ENCODE peak calls at places on chromosomes 12 and 14, in six cellular contexts. D, C, K, H, U and N are unnamed samples.

GRCh38 chr14:75648066-75648838 is 12.4 kb downstream of the ERG28 start:
- DNase-seq in D (no peak), C (peak; percentile 98), K (no peak), H (no peak), U (no peak), N (no peak)

GRCh38 chr12:41988715-41989114 is 156.0 kb downstream of the GXYLT1 start:
- DNase-seq in D (no peak), C (no peak), K (no peak), H (no peak), U (no peak), N (no peak)

GRCh38 chr12:87689196-87689595 is 340.0 kb downstream of the C12orf50 start:
- DNase-seq in D (no peak), C (no peak), K (no peak), H (no peak), U (no peak), N (no peak)

GRCh38 chr12:18747960-18748359 is 10.0 kb downstream of the CAPZA3 start:
- DNase-seq in D (no peak), C (no peak), K (no peak), H (no peak), U (no peak), N (no peak)

GRCh38 chr12:82866946-82867345 is 180.2 kb downstream of the TMTC2 start:
- DNase-seq in D (no peak), C (no peak), K (peak; percentile 12), H (no peak), U (no peak), N (no peak)

GRCh38 chr14:64060199-64060545 is 207.4 kb downstream of the SYNE2 start:
- DNase-seq in D (no peak), C (no peak), K (no peak), H (no peak), U (no peak), N (no peak)

GRCh38 chr14:20623798-20624197 is 17.7 kb downstream of the OR6S1 start:
- DNase-seq in D (no peak), C (no peak), K (no peak), H (no peak), U (no peak), N (no peak)

GRCh38 chr14:38089123-38089522 is 118.6 kb upstream of the SSTR1 start:
- DNase-seq in D (no peak), C (no peak), K (no peak), H (no peak), U (no peak), N (no peak)

GRCh38 chr12:84954415-84954814 is 41.8 kb upstream of the SLC6A15 start:
- DNase-seq in D (no peak), C (no peak), K (no peak), H (no peak), U (no peak), N (no peak)

GRCh38 chr12:38053655-38054464 is 262.7 kb upstream of the ALG10B start:
- DNase-seq in D (no peak), C (peak; percentile 70), K (peak; percentile 60), H (peak; percentile 17), U (no peak), N (peak; percentile 17)

GRCh38 chr12:47414511-47414910 is 291.3 kb downstream of the RPAP3 start:
- DNase-seq in D (no peak), C (no peak), K (no peak), H (no peak), U (no peak), N (no peak)

GRCh38 chr14:22997676-22998323 is 12.1 kb downstream of the C14orf93 start:
- DNase-seq in D (no peak), C (no peak), K (peak; percentile 9), H (no peak), U (no peak), N (no peak)
- TF ChIP-seq GABPA in D (no peak), C (no peak), K (no peak), H (no peak), U (no peak), N (no peak)

GRCh38 chr12:113722747-113723146 is 243.4 kb downstream of the RBM19 start:
- DNase-seq in D (no peak), C (no peak), K (no peak), H (no peak), U (no peak), N (no peak)

GRCh38 chr12:113723631-113724030 is 242.5 kb downstream of the RBM19 start:
- DNase-seq in D (no peak), C (no peak), K (no peak), H (no peak), U (no peak), N (no peak)

GRCh38 chr12:113725557-113725876 is 240.6 kb downstream of the RBM19 start:
- DNase-seq in D (no peak), C (no peak), K (no peak), H (no peak), U (no peak), N (no peak)

GRCh38 chr12:113726254-113726819 is 239.8 kb downstream of the RBM19 start:
- DNase-seq in D (no peak), C (no peak), K (no peak), H (no peak), U (no peak), N (no peak)

DNA sequence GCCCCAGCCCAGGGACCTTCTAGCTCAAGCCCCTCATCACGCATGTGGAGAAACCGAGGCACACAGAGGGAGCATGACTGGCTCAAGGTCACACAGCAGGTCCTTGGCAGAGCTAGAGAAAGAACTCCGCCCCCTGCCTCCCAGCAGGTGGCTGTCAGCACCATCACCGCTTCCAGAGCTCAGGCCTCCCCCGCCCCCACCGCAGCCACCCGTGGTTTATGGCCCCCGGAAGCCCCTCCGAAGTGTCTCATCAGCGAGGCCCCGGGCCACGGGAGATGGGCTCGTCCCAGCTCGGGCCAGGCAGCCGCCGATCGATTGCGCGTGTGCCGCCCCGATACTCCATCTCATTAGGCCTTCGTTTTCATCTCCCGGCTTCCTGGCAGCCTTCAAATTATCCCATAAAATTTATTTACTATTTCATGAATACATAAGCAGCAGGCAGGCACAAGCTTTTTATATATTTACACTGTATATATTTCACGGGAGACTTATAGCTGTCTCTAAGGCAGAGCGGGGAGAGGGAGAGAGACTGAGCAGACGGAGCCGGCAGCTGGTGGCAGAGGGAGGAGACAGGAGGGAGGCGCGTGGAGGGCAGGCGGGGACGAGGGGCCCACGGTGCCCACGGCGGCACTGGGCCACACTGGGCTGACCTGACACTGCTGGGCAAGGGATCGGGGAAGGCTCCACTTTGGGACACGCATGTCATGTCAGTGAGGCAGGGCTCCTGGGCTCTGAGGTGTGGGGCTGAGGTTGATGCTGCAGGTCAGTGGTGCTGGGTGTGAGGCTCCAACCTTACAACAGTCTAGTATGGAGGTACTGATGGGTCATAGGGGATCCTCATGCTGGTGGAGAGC is 241.2 kb downstream of the RBM19 start:
- DNase-seq in D (no peak), C (no peak), K (peak; percentile 57), H (no peak), U (no peak), N (peak; percentile 51)
- TF ChIP-seq GABPA in D (no peak), C (no peak), K (no peak), H (no peak), U (no peak), N (no peak)

DNA sequence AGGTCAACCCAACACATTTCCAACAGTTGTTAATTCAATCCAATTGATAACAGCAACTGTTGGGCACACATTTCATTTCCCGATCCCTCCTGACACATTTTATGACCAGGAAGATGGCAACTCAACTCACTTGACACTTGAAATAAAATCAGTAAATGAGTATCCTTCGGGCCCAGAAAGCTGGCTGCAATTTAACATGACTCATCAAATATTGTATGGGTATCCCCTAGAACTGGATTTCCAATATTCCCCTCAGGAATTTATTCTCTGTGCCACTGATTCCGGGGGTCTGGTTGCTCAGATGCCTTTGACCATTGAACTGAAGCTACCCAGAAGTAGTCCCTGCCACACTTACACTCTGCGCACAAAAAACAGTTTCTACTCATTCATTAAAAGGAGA is 42.1 kb downstream of the INTS13 start:
- DNase-seq in D (no peak), C (no peak), K (no peak), H (no peak), U (no peak), N (no peak)
- TF ChIP-seq GABPA in D (no peak), C (no peak), K (no peak), H (no peak), U (no peak), N (no peak)

GRCh38 chr14:88791629-88792571 is 853 bp downstream of the EML5 start:
- DNase-seq in D (no peak), C (no peak), K (peak; percentile 43), H (no peak), U (no peak), N (no peak)
- TF ChIP-seq GABPA in D (no peak), C (no peak), K (no peak), H (no peak), U (no peak), N (no peak)

GRCh38 chr12:26271889-26272492 is 76.6 kb downstream of the SSPN start:
- DNase-seq in D (no peak), C (no peak), K (no peak), H (no peak), U (peak; percentile 69), N (no peak)

GRCh38 chr12:26273811-26274210 is 78.4 kb downstream of the SSPN start:
- DNase-seq in D (no peak), C (no peak), K (no peak), H (no peak), U (no peak), N (peak; percentile 23)

GRCh38 chr12:26269554-26270284 is 74.3 kb downstream of the SSPN start:
- DNase-seq in D (no peak), C (no peak), K (no peak), H (no peak), U (no peak), N (no peak)

GRCh38 chr12:26268841-26269553 is 73.6 kb downstream of the SSPN start:
- DNase-seq in D (no peak), C (peak; percentile 18), K (no peak), H (no peak), U (no peak), N (no peak)

DNA sequence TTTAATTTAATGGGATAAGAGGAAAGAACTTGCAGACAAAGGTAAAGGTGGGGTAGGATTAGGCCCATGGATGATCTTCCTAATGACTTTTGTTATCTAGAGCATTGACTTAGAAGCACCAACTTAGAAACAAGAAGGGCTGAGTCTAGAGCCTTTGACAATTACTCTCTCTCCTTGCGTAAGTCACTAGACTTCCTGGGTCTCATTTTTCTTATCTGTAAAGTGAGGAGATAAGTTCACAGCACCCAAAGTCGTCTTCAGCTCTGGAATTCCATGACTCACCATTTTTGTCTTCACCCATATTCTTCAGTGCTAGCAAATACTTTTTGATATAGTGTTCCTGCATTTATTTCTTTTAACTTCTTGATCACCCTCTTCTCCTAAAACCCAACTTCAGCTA is 75.7 kb downstream of the SSPN start:
- DNase-seq in D (no peak), C (no peak), K (no peak), H (no peak), U (no peak), N (peak; percentile 67)
- TF ChIP-seq GABPA in D (no peak), C (no peak), K (no peak), H (no peak), U (no peak), N (no peak)

GRCh38 chr12:80064951-80065350 is 34.4 kb upstream of the OTOGL start:
- DNase-seq in D (no peak), C (no peak), K (no peak), H (no peak), U (no peak), N (no peak)

GRCh38 chr12:80064269-80064668 is 35.1 kb upstream of the OTOGL start:
- DNase-seq in D (no peak), C (no peak), K (no peak), H (no peak), U (no peak), N (no peak)

DNA sequence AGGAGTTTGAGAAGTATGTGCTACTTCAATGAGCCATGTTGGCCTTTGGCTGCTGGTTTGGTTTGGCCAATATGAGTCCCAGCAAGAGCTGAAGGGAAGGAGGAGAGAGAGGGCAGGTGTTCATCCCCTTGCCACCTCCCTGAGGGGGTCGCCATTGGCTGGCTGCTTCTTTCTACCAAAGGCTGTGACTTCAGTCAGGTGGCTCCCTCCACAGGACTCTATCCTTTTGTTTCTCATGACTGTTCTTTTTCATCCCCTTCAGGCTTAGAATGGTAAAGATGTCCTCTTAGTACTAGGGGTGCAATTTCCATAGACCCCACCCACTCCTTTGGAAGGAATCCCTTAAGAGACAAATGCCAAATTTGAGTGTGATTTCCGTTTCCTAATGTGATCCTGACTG is 31.2 kb upstream of the OTOGL start:
- DNase-seq in D (peak; percentile 34), C (no peak), K (no peak), H (no peak), U (no peak), N (peak; percentile 9)
- TF ChIP-seq GABPA in D (no peak), C (no peak), K (no peak), H (no peak), U (no peak), N (no peak)